ENCODE peak calls at places on chromosomes 13 and 19, in nine cellular contexts. F, R, S, D, V, Z, C, Y and L are unnamed samples.

GRCh38 chr19:10756791-10757190 is 38.9 kb downstream of the DNM2 start:
- DNase-seq in F (no peak), R (no peak), S (no peak), D (no peak), V (no peak), Z (no peak), C (no peak), Y (no peak), L (no peak)

GRCh38 chr19:5934779-5935472 is 20.9 kb downstream of the CAPS start:
- DNase-seq in F (peak; percentile 41), R (peak; percentile 84), S (no peak), D (no peak), V (no peak), Z (no peak), C (no peak), Y (peak; percentile 80), L (peak; percentile 64)

GRCh38 chr19:45866400-45867176 is 2.5 kb downstream of the FOXA3 start:
- DNase-seq in F (no peak), R (no peak), S (no peak), D (no peak), V (no peak), Z (no peak), C (no peak), Y (no peak), L (no peak)

GRCh38 chr19:52542984-52543664 is 15.7 kb downstream of the ZNF808 start:
- DNase-seq in F (no peak), R (no peak), S (peak; percentile 5), D (peak; percentile 30), V (no peak), Z (no peak), C (no peak), Y (no peak), L (peak; percentile 27)

GRCh38 chr13:52706074-52706473 is 33.5 kb downstream of the CNMD start:
- DNase-seq in F (no peak), R (no peak), S (no peak), D (no peak), V (no peak), Z (no peak), C (no peak), Y (no peak), L (no peak)

GRCh38 chr13:110520431-110521295 is 40.9 kb downstream of the RAB20 start:
- DNase-seq in F (no peak), R (peak; percentile 15), S (no peak), D (no peak), V (peak; percentile 76), Z (no peak), C (peak; percentile 68), Y (peak; percentile 93), L (peak; percentile 68)

GRCh38 chr19:12723383-12723642 is 419 bp downstream of the TNPO2 start:
- DNase-seq in F (no peak), R (no peak), S (no peak), D (no peak), V (no peak), Z (no peak), C (no peak), Y (no peak), L (no peak)

GRCh38 chr13:78598382-78598781 is 5.0 kb downstream of the POU4F1 start:
- DNase-seq in F (no peak), R (no peak), S (no peak), D (no peak), V (no peak), Z (no peak), C (no peak), Y (no peak), L (no peak)

GRCh38 chr19:17159466-17160393 is 55.4 kb upstream of the USE1 start:
- DNase-seq in F (no peak), R (no peak), S (no peak), D (no peak), V (no peak), Z (no peak), C (no peak), Y (no peak), L (peak; percentile 9)

GRCh38 chr19:17302391-17303166 is 646 bp downstream of the ABHD8 start:
- DNase-seq in F (peak; percentile 26), R (no peak), S (no peak), D (no peak), V (no peak), Z (no peak), C (no peak), Y (no peak), L (no peak)

GRCh38 chr13:90686438-90686837 is 661.0 kb upstream of the MIR17HG start:
- DNase-seq in F (no peak), R (peak; percentile 4), S (no peak), D (no peak), V (peak; percentile 13), Z (no peak), C (no peak), Y (peak; percentile 91), L (peak; percentile 42)